ENCODE peak calls at places on chromosome X, in eight cellular contexts. A, U, Q, L, G, E, V and S are unnamed samples.

GRCh38 chrX:153992180-153992579 is 19.6 kb downstream of the TMEM187 start:
- DNase-seq in A (no peak), U (no peak), Q (no peak), L (no peak), G (no peak), E (no peak), V (no peak), S (no peak)

GRCh38 chrX:140860718-140861117 is 141.7 kb upstream of the SPANXB1 start:
- DNase-seq in A (no peak), U (no peak), Q (no peak), L (no peak), G (no peak), E (no peak), V (no peak), S (no peak)

GRCh38 chrX:109890910-109891502 is 111.9 kb upstream of the TMEM164 start:
- DNase-seq in A (peak), U (peak), Q (peak), L (peak), G (peak), E (no peak), V (peak), S (peak)

GRCh38 chrX:10041383-10041782 is 74.2 kb downstream of the CLDN34 start:
- DNase-seq in A (peak), U (no peak), Q (peak), L (no peak), G (peak), E (no peak), V (no peak), S (peak)

GRCh38 chrX:45208121-45208856 is 7.6 kb upstream of the DIPK2B start:
- DNase-seq in A (no peak), U (peak), Q (no peak), L (no peak), G (peak), E (no peak), V (no peak), S (peak)

GRCh38 chrX:81003491-81004185 is 194.0 kb upstream of the BRWD3 start:
- DNase-seq in A (no peak), U (no peak), Q (no peak), L (no peak), G (no peak), E (no peak), V (no peak), S (no peak)

GRCh38 chrX:63561425-63561824 is 210.3 kb upstream of the SPIN4 start:
- DNase-seq in A (no peak), U (peak), Q (no peak), L (no peak), G (no peak), E (no peak), V (no peak), S (peak)

GRCh38 chrX:54530358-54530900 is 410 bp downstream of the GNL3L start:
- DNase-seq in A (no peak), U (peak), Q (no peak), L (no peak), G (no peak), E (no peak), V (no peak), S (peak)

GRCh38 chrX:77453190-77453589 is 6.0 kb downstream of the FGF16 start:
- DNase-seq in A (no peak), U (no peak), Q (no peak), L (no peak), G (no peak), E (no peak), V (no peak), S (no peak)

GRCh38 chrX:634306-634958 is 3.8 kb downstream of the SHOX start:
- DNase-seq in A (no peak), U (peak), Q (no peak), L (no peak), G (peak), E (no peak), V (no peak), S (no peak)

GRCh38 chrX:19535481-19535880 is 20.2 kb upstream of the MAP3K15 start:
- DNase-seq in A (no peak), U (peak), Q (peak), L (no peak), G (peak), E (no peak), V (peak), S (peak)

GRCh38 chrX:78124304-78124703 is 15.1 kb downstream of the TAF9B start:
- DNase-seq in A (no peak), U (no peak), Q (peak), L (no peak), G (no peak), E (no peak), V (peak), S (peak)

GRCh38 chrX:87621697-87622096 is 104.1 kb downstream of the KLHL4 start:
- DNase-seq in A (no peak), U (peak), Q (no peak), L (no peak), G (no peak), E (no peak), V (peak), S (peak)

GRCh38 chrX:1526565-1526964 is 10.4 kb downstream of the P2RY8 start:
- DNase-seq in A (no peak), U (no peak), Q (no peak), L (no peak), G (no peak), E (no peak), V (no peak), S (no peak)

GRCh38 chrX:145393702-145394235 is 146.5 kb downstream of the SPANXN1 start:
- DNase-seq in A (no peak), U (no peak), Q (no peak), L (no peak), G (peak), E (no peak), V (no peak), S (no peak)

GRCh38 chrX:148609766-148610698 is 109.6 kb downstream of the AFF2 start:
- DNase-seq in A (no peak), U (no peak), Q (no peak), L (no peak), G (peak), E (no peak), V (no peak), S (no peak)

GRCh38 chrX:38612281-38612680 is 50.9 kb downstream of the TSPAN7 start:
- DNase-seq in A (no peak), U (no peak), Q (no peak), L (no peak), G (no peak), E (no peak), V (no peak), S (no peak)

GRCh38 chrX:48540015-48540350 is 469 bp downstream of the TBC1D25 start:
- DNase-seq in A (peak), U (peak), Q (no peak), L (no peak), G (no peak), E (peak), V (peak), S (peak)

GRCh38 chrX:69807400-69807799 is 191.5 kb downstream of the EDA start:
- DNase-seq in A (no peak), U (no peak), Q (no peak), L (no peak), G (no peak), E (no peak), V (no peak), S (no peak)

GRCh38 chrX:19867411-19867732 is 20.0 kb downstream of the SH3KBP1 start:
- DNase-seq in A (no peak), U (peak), Q (no peak), L (no peak), G (no peak), E (no peak), V (peak), S (peak)

GRCh38 chrX:134543201-134543797 is 83.3 kb downstream of the HPRT1 start:
- DNase-seq in A (no peak), U (no peak), Q (no peak), L (no peak), G (peak), E (no peak), V (no peak), S (no peak)

GRCh38 chrX:134545524-134545923 is 85.6 kb downstream of the HPRT1 start:
- DNase-seq in A (no peak), U (no peak), Q (no peak), L (no peak), G (peak), E (no peak), V (no peak), S (no peak)

GRCh38 chrX:134544614-134545255 is 84.8 kb downstream of the HPRT1 start:
- DNase-seq in A (no peak), U (no peak), Q (no peak), L (no peak), G (peak), E (no peak), V (no peak), S (no peak)

GRCh38 chrX:134542485-134542884 is 82.5 kb downstream of the HPRT1 start:
- DNase-seq in A (no peak), U (peak), Q (peak), L (no peak), G (peak), E (no peak), V (peak), S (peak)

GRCh38 chrX:134544189-134544588 is 84.2 kb downstream of the HPRT1 start:
- DNase-seq in A (no peak), U (no peak), Q (no peak), L (no peak), G (no peak), E (no peak), V (no peak), S (no peak)
- H3K4me3 ChIP-seq in A (no peak), U (no peak), Q (no peak), L (no peak), G (peak), E (no peak), V (no peak), S (peak)

DNA sequence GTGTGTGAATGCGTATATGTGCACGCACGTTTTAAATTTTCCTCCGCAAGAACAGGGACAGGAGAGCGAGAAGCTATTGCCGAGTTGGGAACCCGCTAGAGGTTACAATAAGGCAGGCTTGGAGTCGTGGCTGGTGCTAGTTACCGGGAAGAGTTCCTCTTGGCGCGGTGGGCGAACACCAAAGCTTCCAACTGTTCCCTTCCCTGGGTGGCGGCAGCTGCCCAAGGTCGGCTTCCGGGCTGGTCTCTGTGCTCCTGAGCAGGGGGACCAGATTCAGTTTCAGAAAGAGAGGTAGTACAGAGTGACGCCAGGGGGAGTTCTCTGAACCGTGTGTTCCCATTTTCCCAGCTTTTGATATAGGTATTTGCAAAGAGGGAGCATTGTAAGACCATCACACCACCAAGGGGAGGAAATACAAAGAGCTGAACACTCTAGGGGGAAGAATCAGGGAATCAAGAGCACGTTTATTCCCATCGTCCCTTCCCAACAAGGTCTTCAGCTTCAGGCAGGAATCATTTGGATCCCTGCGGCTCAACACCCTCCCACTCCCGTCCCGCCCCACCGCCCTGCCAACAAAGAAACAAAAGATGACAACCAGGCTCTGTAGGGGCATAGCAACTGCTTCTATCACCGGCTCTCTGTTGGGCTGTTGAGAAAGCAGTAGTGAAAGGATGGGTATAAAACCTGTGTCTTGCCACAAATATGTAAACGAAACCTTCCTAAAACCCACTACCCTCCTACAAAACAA is 113.6 kb upstream of the TEX13C start:
- DNase-seq in A (no peak), U (no peak), Q (peak), L (peak), G (peak), E (no peak), V (no peak), S (no peak)
- TF ChIP-seq CTCF in A (no peak), U (no peak), Q (peak), L (peak), G (peak), E (no peak), V (no peak), S (no peak)

GRCh38 chrX:41705042-41705441 is 16.3 kb downstream of the GPR34 start:
- DNase-seq in A (no peak), U (no peak), Q (no peak), L (no peak), G (no peak), E (no peak), V (no peak), S (no peak)

GRCh38 chrX:41707218-41707617 is 16.8 kb upstream of the GPR82 start:
- DNase-seq in A (no peak), U (no peak), Q (no peak), L (no peak), G (no peak), E (no peak), V (no peak), S (no peak)

GRCh38 chrX:41711021-41711667 is 12.8 kb upstream of the GPR82 start:
- DNase-seq in A (no peak), U (no peak), Q (no peak), L (no peak), G (no peak), E (no peak), V (no peak), S (no peak)

GRCh38 chrX:41703574-41704029 is 14.8 kb downstream of the GPR34 start:
- DNase-seq in A (no peak), U (no peak), Q (no peak), L (no peak), G (no peak), E (no peak), V (no peak), S (no peak)

GRCh38 chrX:41705680-41706374 is 17.1 kb downstream of the GPR34 start:
- DNase-seq in A (no peak), U (no peak), Q (no peak), L (no peak), G (no peak), E (no peak), V (no peak), S (no peak)
- H3K4me3 ChIP-seq in A (no peak), U (no peak), Q (no peak), L (no peak), G (no peak), E (no peak), V (no peak), S (no peak)

DNA sequence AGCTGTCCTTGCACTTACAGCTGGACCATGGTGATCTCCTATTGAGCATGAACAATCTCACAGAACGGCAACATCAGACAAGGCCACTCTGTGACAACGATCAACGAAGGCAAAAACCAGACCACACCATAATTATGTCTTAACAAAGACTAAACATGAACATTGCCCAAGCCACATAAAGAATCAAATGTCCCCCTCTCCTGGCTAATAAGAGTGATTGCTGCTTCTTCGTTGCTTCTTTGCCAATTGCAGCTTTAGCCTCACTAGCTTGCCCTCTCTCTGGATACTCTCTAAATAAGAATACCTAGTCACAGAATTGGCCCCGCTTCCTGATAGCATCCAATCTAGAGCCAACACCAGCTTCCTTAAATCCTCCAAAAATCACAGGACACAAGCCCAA is 41.5 kb upstream of the PGRMC1 start:
- DNase-seq in A (no peak), U (peak), Q (peak), L (no peak), G (peak), E (no peak), V (peak), S (peak)
- TF ChIP-seq CTCF in A (no peak), U (peak), Q (peak), L (no peak), G (peak), E (no peak), V (peak), S (peak)

GRCh38 chrX:2967998-2968909 is 38.1 kb upstream of the ARSH start:
- DNase-seq in A (peak), U (peak), Q (no peak), L (no peak), G (peak), E (peak), V (peak), S (peak)
- H3K4me3 ChIP-seq in A (peak), U (peak), Q (no peak), L (peak), G (no peak), E (peak), V (no peak), S (peak)

DNA sequence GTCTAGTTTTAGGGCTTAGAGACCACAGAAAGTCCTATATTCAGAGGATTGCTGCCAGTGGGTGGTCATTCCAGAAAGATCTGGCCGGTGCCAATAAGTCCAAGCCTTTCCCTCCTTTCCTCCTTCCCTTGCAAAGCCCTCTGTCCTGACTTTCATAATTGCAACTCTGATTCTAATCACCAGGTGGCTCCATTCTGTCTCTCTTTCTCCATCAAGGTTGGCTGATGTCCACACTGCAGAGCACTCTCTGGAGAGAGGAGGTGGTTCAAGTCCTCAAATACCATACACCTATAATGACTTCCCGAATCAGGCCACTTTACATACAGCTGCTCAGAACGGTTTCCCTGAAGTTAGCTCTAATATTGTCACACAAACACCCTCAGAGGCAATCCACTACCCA is 22.4 kb upstream of the ARMCX4 start:
- DNase-seq in A (no peak), U (peak), Q (peak), L (no peak), G (peak), E (no peak), V (peak), S (peak)
- TF ChIP-seq CTCF in A (no peak), U (peak), Q (no peak), L (no peak), G (peak), E (peak), V (peak), S (peak)

GRCh38 chrX:44152867-44153266 is 179.7 kb upstream of the NDP start:
- DNase-seq in A (no peak), U (peak), Q (peak), L (no peak), G (no peak), E (no peak), V (peak), S (peak)
- H3K4me3 ChIP-seq in A (no peak), U (no peak), Q (no peak), L (no peak), G (no peak), E (no peak), V (no peak), S (no peak)

GRCh38 chrX:103488332-103488731 is 31.0 kb downstream of the RAB40A start:
- DNase-seq in A (no peak), U (peak), Q (peak), L (no peak), G (peak), E (peak), V (peak), S (no peak)
- TF ChIP-seq CTCF in A (peak), U (peak), Q (peak), L (peak), G (peak), E (peak), V (peak), S (peak)

GRCh38 chrX:13080128-13080795 is 35.8 kb upstream of the FAM9C start:
- DNase-seq in A (no peak), U (no peak), Q (no peak), L (no peak), G (no peak), E (no peak), V (no peak), S (no peak)

GRCh38 chrX:13081385-13082285 is 37.2 kb upstream of the FAM9C start:
- DNase-seq in A (no peak), U (no peak), Q (no peak), L (no peak), G (no peak), E (no peak), V (peak), S (peak)

GRCh38 chrX:13077168-13077567 is 32.7 kb upstream of the FAM9C start:
- DNase-seq in A (no peak), U (peak), Q (no peak), L (peak), G (no peak), E (peak), V (no peak), S (peak)

GRCh38 chrX:13076176-13076956 is 31.9 kb upstream of the FAM9C start:
- DNase-seq in A (no peak), U (no peak), Q (no peak), L (no peak), G (no peak), E (no peak), V (no peak), S (peak)

DNA sequence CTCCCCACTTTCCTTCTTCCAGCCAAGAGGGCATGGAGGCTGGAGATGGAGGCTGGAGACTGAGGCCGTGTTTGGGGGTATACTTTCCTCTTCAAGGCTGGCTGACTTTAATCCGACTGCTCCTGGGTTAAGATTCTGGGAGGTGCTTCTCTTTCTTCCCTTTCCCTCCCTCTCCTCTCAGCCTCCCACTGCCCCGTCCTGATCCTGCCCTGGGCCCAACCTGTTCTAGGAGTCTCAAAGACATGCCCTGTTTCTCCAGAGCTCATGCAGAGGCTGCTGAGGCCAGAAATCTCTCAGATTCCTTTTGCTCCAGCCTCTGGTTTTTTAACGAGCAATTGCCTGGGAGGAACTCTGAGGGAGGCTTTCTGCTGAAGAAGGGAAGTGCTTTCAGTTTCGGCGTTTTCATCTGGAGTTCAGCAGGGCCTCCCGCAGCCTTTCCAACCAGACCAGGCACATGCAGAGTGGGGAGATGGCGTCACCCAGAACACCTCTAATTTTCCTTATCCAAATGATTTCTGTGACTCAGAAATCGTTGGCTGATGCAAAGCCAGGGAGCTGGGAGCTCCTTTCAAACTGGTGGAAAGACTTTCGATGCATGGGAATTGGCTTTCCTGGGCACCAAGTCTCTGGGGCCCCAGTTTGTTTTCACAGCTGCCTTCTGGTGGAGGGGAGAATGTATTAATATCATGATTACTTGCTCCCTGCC is 34.5 kb upstream of the FAM9C start:
- DNase-seq in A (no peak), U (peak), Q (no peak), L (peak), G (no peak), E (peak), V (peak), S (peak)
- H3K4me3 ChIP-seq in A (no peak), U (no peak), Q (no peak), L (peak), G (no peak), E (no peak), V (no peak), S (no peak)